ENCODE peak calls at places on chromosomes 11 and 22, in four cellular contexts. R is stimulated activated CD8-positive, alpha-beta memory T cell treated with anti-CD3 and anti-CD28 coated beads, Interleukin-4, amount 100 ng/mL, for 24 hours; M is AG10803; Q is activated CD8-positive, alpha-beta memory T cell treated with anti-CD3 and anti-CD28 coated beads for 48 hours. O is an unnamed sample.

GRCh38 chr11:64834723-64835615 is 9.5 kb downstream of the CDC42BPG start:
- DNase-seq in R (no peak), M (peak; percentile 15), Q (no peak), O (no peak)

GRCh38 chr11:62958547-62959071 is 26.2 kb downstream of the SLC22A6 start:
- DNase-seq in R (no peak), M (peak; percentile 28), Q (no peak), O (no peak)

GRCh38 chr22:30994960-30995359 is 25.9 kb downstream of the TUG1 start:
- DNase-seq in R (no peak), M (no peak), Q (no peak), O (no peak)

GRCh38 chr11:99281331-99281730 is 260.6 kb downstream of the CNTN5 start:
- DNase-seq in R (no peak), M (no peak), Q (no peak), O (no peak)

GRCh38 chr11:18046116-18046777 is at the start of gene TPH1:
- DNase-seq in R (no peak), M (peak; percentile 7), Q (no peak), O (peak; percentile 19)

GRCh38 chr11:80186687-80187086 is 745.9 kb upstream of the TENM4 start:
- DNase-seq in R (no peak), M (peak; percentile 14), Q (no peak), O (no peak)

GRCh38 chr11:28289444-28289843 is 181.3 kb downstream of the METTL15 start:
- DNase-seq in R (no peak), M (no peak), Q (no peak), O (no peak)

GRCh38 chr11:33735426-33736147 is 636 bp downstream of the CD59 start:
- DNase-seq in R (peak; percentile 19), M (peak; percentile 28), Q (peak; percentile 29), O (peak; percentile 75)

GRCh38 chr11:7911011-7911410 is 20.1 kb downstream of the OR10A6 start:
- DNase-seq in R (no peak), M (peak; percentile 58), Q (no peak), O (no peak)